ENCODE peak calls at places on chromosomes 12 and 14, in seven cellular contexts. A is NCI-H2081; T is nephron progenitor cell; J is effector CD4-positive, alpha-beta T cell; P is RWPE1; D is CD8-positive, alpha-beta T cell; M is G401. Z is an unnamed sample.
A peak's percentile ranks its signal among the peaks of the same experiment; 100 is the strongest.

GRCh38 chr14:95993768-95994592 is 45.2 kb upstream of the C14orf132 start:
- DNase-seq in M (peak; percentile 75), P (peak; percentile 66), T (peak; percentile 42), J (peak; percentile 6), D (no peak), A (peak; percentile 75), Z (peak; percentile 63)

GRCh38 chr12:108825205-108825950 is 32.0 kb downstream of the SSH1 start:
- DNase-seq in M (peak; percentile 72), P (no peak), D (no peak), J (no peak), A (no peak), T (no peak), Z (no peak)

GRCh38 chr12:109709401-109710278 is 4.0 kb upstream of the FAM222A start:
- DNase-seq in J (no peak), A (no peak), D (no peak), T (no peak), P (no peak), M (no peak), Z (no peak)

GRCh38 chr14:57486767-57487379 is 6.8 kb downstream of the CCDC198 start:
- DNase-seq in A (peak; percentile 46), J (no peak), M (peak; percentile 88), T (peak; percentile 6), P (peak; percentile 50), D (no peak), Z (peak; percentile 70)

GRCh38 chr12:13504736-13505135 is 308.2 kb downstream of the EMP1 start:
- DNase-seq in J (no peak), A (no peak), T (no peak), D (no peak), M (no peak), P (no peak), Z (no peak)

GRCh38 chr12:63967358-63967757 is 122.9 kb downstream of the SRGAP1 start:
- DNase-seq in A (no peak), T (no peak), D (no peak), M (no peak), P (peak; percentile 34), J (no peak), Z (no peak)

GRCh38 chr14:77421241-77421640 is 2.1 kb downstream of the NOXRED1 start:
- DNase-seq in A (no peak), D (no peak), P (no peak), T (no peak), M (no peak), J (no peak), Z (no peak)

GRCh38 chr14:26841920-26842741 is 244.3 kb upstream of the NOVA1 start:
- DNase-seq in T (no peak), P (peak; percentile 64), A (no peak), M (no peak), J (no peak), D (no peak), Z (no peak)

GRCh38 chr14:59997496-59997895 is 77.6 kb downstream of the LRRC9 start:
- DNase-seq in P (no peak), T (no peak), J (no peak), D (no peak), M (no peak), A (no peak), Z (no peak)

GRCh38 chr14:51087024-51087423 is 7.9 kb downstream of the TRIM9 start:
- DNase-seq in J (no peak), D (no peak), T (no peak), P (peak; percentile 75), A (no peak), M (no peak), Z (no peak)

GRCh38 chr14:61444215-61444768 is 122.9 kb downstream of the PRKCH start:
- DNase-seq in J (peak; percentile 48), D (peak; percentile 77), P (no peak), A (no peak), M (no peak), T (no peak), Z (no peak)

GRCh38 chr14:44914849-44915248 is 46.9 kb downstream of the KLHL28 start:
- DNase-seq in A (no peak), T (no peak), D (no peak), J (no peak), P (no peak), M (no peak), Z (no peak)

GRCh38 chr14:105338392-105338791 is 23.8 kb downstream of the PACS2 start:
- DNase-seq in M (no peak), P (no peak), J (no peak), T (no peak), D (no peak), A (no peak), Z (no peak)

GRCh38 chr12:66931091-66931490 is 252.2 kb upstream of the GRIP1 start:
- DNase-seq in D (no peak), J (no peak), T (no peak), M (no peak), A (no peak), P (no peak), Z (no peak)

GRCh38 chr12:64884164-64884542 is 59.7 kb downstream of the TBC1D30 start:
- DNase-seq in A (no peak), D (no peak), J (no peak), T (no peak), M (no peak), P (no peak), Z (no peak)

GRCh38 chr14:99320105-99320572 is 48.1 kb upstream of the BCL11B start:
- DNase-seq in M (peak; percentile 18), J (peak; percentile 51), T (peak; percentile 65), A (peak; percentile 37), P (peak; percentile 64), D (peak; percentile 65), Z (no peak)

GRCh38 chr14:84237881-84238280 is 1292.1 kb upstream of the FLRT2 start:
- DNase-seq in A (no peak), M (no peak), T (no peak), P (no peak), D (no peak), J (no peak), Z (no peak)

GRCh38 chr14:74954232-74954946 is 1.0 kb downstream of the PGF start:
- DNase-seq in M (no peak), P (no peak), T (peak; percentile 70), J (no peak), A (peak; percentile 43), D (no peak), Z (no peak)

GRCh38 chr12:89756638-89757321 is 48.1 kb upstream of the ATP2B1 start:
- DNase-seq in M (no peak), J (no peak), A (no peak), P (peak; percentile 91), T (no peak), D (no peak), Z (no peak)

GRCh38 chr14:52380294-52380693 is 66.2 kb downstream of the PTGER2 start:
- DNase-seq in M (no peak), D (no peak), A (no peak), T (no peak), J (no peak), P (peak; percentile 20), Z (no peak)

GRCh38 chr12:96091833-96092232 is 56.4 kb upstream of the LTA4H start:
- DNase-seq in M (no peak), A (no peak), T (no peak), P (peak; percentile 16), J (no peak), D (no peak), Z (no peak)

GRCh38 chr14:33682746-33683145 is 268.1 kb downstream of the EGLN3 start:
- DNase-seq in J (no peak), D (no peak), P (peak; percentile 11), T (no peak), M (no peak), A (no peak), Z (no peak)

GRCh38 chr12:29796823-29797263 is 13.1 kb upstream of the TMTC1 start:
- DNase-seq in T (no peak), D (no peak), M (no peak), A (no peak), J (no peak), P (peak; percentile 29), Z (no peak)

GRCh38 chr12:116979109-116979508 is 68.4 kb downstream of the FBXW8 start:
- DNase-seq in M (no peak), J (no peak), P (no peak), A (no peak), D (no peak), T (no peak), Z (no peak)

GRCh38 chr12:48690990-48691389 is 9.0 kb upstream of the KANSL2 start:
- DNase-seq in A (no peak), D (no peak), M (no peak), P (no peak), J (no peak), T (no peak), Z (no peak)

GRCh38 chr14:79916281-79916680 is 295.0 kb downstream of the DIO2 start:
- DNase-seq in D (no peak), M (no peak), A (no peak), J (no peak), P (no peak), T (no peak), Z (no peak)

GRCh38 chr12:76666272-76666845 is 97.6 kb upstream of the ZDHHC17 start:
- DNase-seq in J (no peak), A (no peak), M (no peak), T (no peak), P (no peak), D (no peak), Z (no peak)

GRCh38 chr12:57008113-57008687 is 1.9 kb upstream of the ZBTB39 start:
- DNase-seq in P (peak; percentile 57), T (no peak), M (peak; percentile 41), D (no peak), J (no peak), A (peak; percentile 23), Z (peak; percentile 16)

GRCh38 chr12:25648460-25648859 is 95.4 kb upstream of the LMNTD1 start:
- DNase-seq in A (peak; percentile 48), J (no peak), M (peak; percentile 45), P (peak; percentile 14), D (no peak), T (peak; percentile 16), Z (peak; percentile 6)

GRCh38 chr12:55002355-55002754 is 17.4 kb upstream of the NEUROD4 start:
- DNase-seq in D (no peak), A (no peak), T (no peak), M (no peak), P (no peak), J (no peak), Z (no peak)

GRCh38 chr12:63918788-63919300 is 74.3 kb downstream of the SRGAP1 start:
- DNase-seq in M (no peak), P (peak; percentile 68), J (no peak), D (no peak), A (no peak), T (no peak), Z (no peak)

GRCh38 chr12:95766356-95767019 is 24.1 kb downstream of the NTN4 start:
- DNase-seq in T (no peak), D (no peak), J (no peak), P (no peak), M (no peak), A (no peak), Z (no peak)

GRCh38 chr14:74085047-74085637 is 386 bp downstream of the LIN52 start:
- DNase-seq in T (peak; percentile 42), M (no peak), J (no peak), D (no peak), P (peak; percentile 34), A (no peak), Z (no peak)

GRCh38 chr12:87467893-87468292 is 561.3 kb downstream of the C12orf50 start:
- DNase-seq in P (no peak), J (no peak), T (no peak), A (no peak), M (no peak), D (no peak), Z (no peak)

GRCh38 chr12:27382126-27382795 is 49.6 kb downstream of the BMAL2 start:
- DNase-seq in M (no peak), P (no peak), D (no peak), J (no peak), T (no peak), A (no peak), Z (no peak)

GRCh38 chr14:22251090-22251489 is 337.9 kb downstream of the DAD1 start:
- DNase-seq in D (no peak), A (no peak), P (no peak), T (no peak), J (no peak), M (no peak), Z (no peak)

GRCh38 chr12:69112616-69113015 is 126.8 kb upstream of the CPSF6 start:
- DNase-seq in P (no peak), M (no peak), A (no peak), T (no peak), J (no peak), D (no peak), Z (no peak)

GRCh38 chr12:127613056-127613455 is 653.9 kb upstream of the TMEM132C start:
- DNase-seq in M (no peak), T (no peak), P (no peak), D (no peak), A (no peak), J (no peak), Z (no peak)